ENCODE peak calls at places on chromosomes 5 and 9, in four cellular contexts. B is gastrocnemius medialis, W is prostate gland, D is tibial nerve. C is an unnamed sample.

GRCh38 chr5:74622122-74622521 is 18.4 kb downstream of the ENC1 start:
- DNase-seq in D (no peak), B (no peak), W (no peak), C (no peak)

GRCh38 chr9:127915325-127915752 is 1.5 kb downstream of the ST6GALNAC4 start:
- DNase-seq in W (no peak), B (no peak), D (no peak), C (no peak)

GRCh38 chr9:32431940-32432555 is 47.6 kb downstream of the ACO1 start:
- DNase-seq in D (peak; percentile 66), B (no peak), W (peak; percentile 40), C (peak; percentile 35)

GRCh38 chr9:33924978-33925797 is 108.2 kb downstream of the UBE2R2 start:
- DNase-seq in D (peak; percentile 75), W (peak; percentile 51), B (no peak), C (no peak)

GRCh38 chr9:27586200-27586599 is 12.9 kb upstream of the C9orf72 start:
- DNase-seq in W (no peak), B (no peak), D (no peak), C (no peak)

GRCh38 chr5:78647838-78648358 is 674 bp downstream of the LHFPL2 start:
- DNase-seq in W (peak; percentile 39), B (peak; percentile 24), D (peak; percentile 25), C (no peak)

GRCh38 chr5:173884402-173885053 is 3.6 kb upstream of the CPEB4 start:
- DNase-seq in W (no peak), D (no peak), B (no peak), C (peak; percentile 61)

GRCh38 chr5:168324864-168325615 is 33.6 kb downstream of the WWC1 start:
- DNase-seq in D (no peak), B (no peak), W (no peak), C (no peak)

GRCh38 chr5:53877243-53877642 is 316.8 kb downstream of the NDUFS4 start:
- DNase-seq in W (no peak), B (no peak), D (no peak), C (no peak)

GRCh38 chr9:135613946-135614805 is 25.2 kb downstream of the GLT6D1 start:
- DNase-seq in D (no peak), B (no peak), W (no peak), C (peak; percentile 57)

GRCh38 chr9:112174223-112174964 is 703 bp downstream of the SUSD1 start:
- DNase-seq in B (peak; percentile 5), W (peak; percentile 17), D (no peak), C (peak; percentile 79)

GRCh38 chr9:85118990-85119755 is 449.6 kb downstream of the NTRK2 start:
- DNase-seq in D (no peak), W (no peak), B (no peak), C (no peak)

GRCh38 chr9:27538668-27539067 is 9.1 kb upstream of the MOB3B start:
- DNase-seq in D (no peak), W (no peak), B (no peak), C (no peak)

GRCh38 chr5:109833946-109834345 is 144.2 kb downstream of the MAN2A1 start:
- DNase-seq in B (no peak), W (no peak), D (no peak), C (no peak)

GRCh38 chr5:17219006-17219422 is 1.6 kb downstream of the BASP1 start:
- DNase-seq in W (peak; percentile 17), B (no peak), D (no peak), C (peak; percentile 31)

GRCh38 chr9:16179566-16179965 is 626.7 kb downstream of the CCDC171 start:
- DNase-seq in W (no peak), B (no peak), D (no peak), C (no peak)

GRCh38 chr9:131739192-131739961 is 499 bp downstream of the RAPGEF1 start:
- DNase-seq in W (no peak), D (no peak), B (no peak), C (peak; percentile 92)

GRCh38 chr5:147925020-147925419 is 18.7 kb upstream of the C5orf46 start:
- DNase-seq in B (no peak), W (no peak), D (no peak), C (no peak)

GRCh38 chr5:151549713-151550112 is 41.4 kb downstream of the FAT2 start:
- DNase-seq in D (no peak), W (no peak), B (no peak), C (no peak)

GRCh38 chr5:72369301-72370079 is 49.3 kb downstream of the PTCD2 start:
- DNase-seq in B (no peak), D (no peak), W (no peak), C (no peak)

GRCh38 chr9:92425578-92425977 is 1.3 kb upstream of the OMD start:
- DNase-seq in D (no peak), W (no peak), B (no peak), C (no peak)

GRCh38 chr5:36252722-36253340 is 11.1 kb upstream of the NADK2 start:
- DNase-seq in W (no peak), B (no peak), D (no peak), C (no peak)

GRCh38 chr5:127088226-127088625 is 14.9 kb upstream of the C5orf63 start:
- DNase-seq in W (no peak), B (no peak), D (no peak), C (no peak)

GRCh38 chr9:80951675-80952074 is 737.7 kb downstream of the TLE1 start:
- DNase-seq in B (no peak), W (no peak), D (no peak), C (no peak)

GRCh38 chr9:92293075-92293354 is 482 bp downstream of the IARS1 start:
- DNase-seq in B (no peak), D (no peak), W (no peak), C (no peak)

GRCh38 chr5:6461006-6461405 is 12.3 kb downstream of the UBE2QL1 start:
- DNase-seq in W (no peak), D (no peak), B (no peak), C (no peak)

GRCh38 chr5:57117601-57118000 is 56.3 kb upstream of the GPBP1 start:
- DNase-seq in B (no peak), D (no peak), W (no peak), C (no peak)

GRCh38 chr9:107932601-107933000 is 443.0 kb upstream of the KLF4 start:
- DNase-seq in D (no peak), B (no peak), W (no peak), C (no peak)

GRCh38 chr5:126508251-126508961 is 85.2 kb downstream of the GRAMD2B start:
- DNase-seq in B (no peak), D (no peak), W (no peak), C (no peak)

GRCh38 chr9:34493972-34494535 is 28.7 kb downstream of the ENHO start:
- DNase-seq in D (peak; percentile 51), B (no peak), W (no peak), C (peak; percentile 24)

GRCh38 chr5:167634432-167634831 is 657.0 kb upstream of the WWC1 start:
- DNase-seq in D (no peak), B (no peak), W (no peak), C (no peak)

GRCh38 chr5:73376618-73377170 is 71.9 kb downstream of the FOXD1 start:
- DNase-seq in W (no peak), B (no peak), D (no peak), C (no peak)

GRCh38 chr5:73370620-73371583 is 77.7 kb downstream of the FOXD1 start:
- DNase-seq in B (no peak), D (no peak), W (no peak), C (no peak)

GRCh38 chr5:73374520-73375235 is 73.9 kb downstream of the FOXD1 start:
- DNase-seq in B (no peak), W (no peak), D (no peak), C (no peak)

GRCh38 chr5:73375949-73376348 is 72.6 kb downstream of the FOXD1 start:
- DNase-seq in W (no peak), D (no peak), B (no peak), C (no peak)

GRCh38 chr5:73373814-73374510 is 74.6 kb downstream of the FOXD1 start:
- DNase-seq in D (no peak), B (no peak), W (no peak), C (no peak)
- H3K27me3 ChIP-seq in D (no peaks in the 10 kb centered on the region), B (peaks cover 7% of the 10 kb centered on the region), W (no peaks in the 10 kb centered on the region), C (no peaks in the 10 kb centered on the region)

DNA sequence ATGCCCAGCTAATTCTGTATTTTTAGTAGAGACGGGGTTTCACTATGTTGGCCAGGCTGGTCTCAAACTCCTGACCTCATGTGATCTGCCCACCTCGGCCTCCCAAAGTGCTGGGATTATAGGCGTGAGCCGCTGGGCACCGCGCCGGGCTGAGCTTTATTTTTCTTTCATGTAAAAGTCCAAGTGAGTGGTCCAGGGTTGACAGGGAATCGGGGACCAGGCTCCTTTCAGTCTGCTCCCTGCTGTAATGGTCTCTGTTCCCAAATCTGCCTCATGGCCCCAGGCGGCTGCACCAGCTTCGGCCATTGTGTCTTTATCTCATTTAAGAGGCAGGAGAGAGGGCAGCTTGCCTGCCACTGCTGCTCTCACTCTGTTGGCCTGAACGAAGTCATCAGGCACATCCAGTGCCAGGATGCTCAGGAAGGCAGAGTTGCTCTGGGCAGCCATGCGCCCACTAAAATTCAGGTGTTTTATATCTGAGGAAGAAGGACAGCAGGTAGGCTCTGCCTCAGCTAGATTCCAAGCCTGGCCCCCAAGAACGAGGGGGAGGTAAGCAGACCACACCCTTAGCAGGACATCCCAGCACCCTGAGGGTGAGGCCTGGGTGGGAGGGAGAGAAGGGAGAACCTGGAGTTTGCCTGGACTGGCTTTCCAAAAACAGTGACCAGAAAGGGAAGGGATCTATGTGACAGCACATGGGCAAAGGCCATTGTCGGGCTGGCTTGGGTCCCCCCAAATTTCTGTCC is 1.7 kb upstream of the CCDC183 start:
- DNase-seq in W (no peak), B (no peak), D (no peak), C (no peak)
- TF ChIP-seq POLR2A in W (no peak), B (no peak), D (no peak), C (no peak)

GRCh38 chr5:169777112-169777511 is 140.0 kb downstream of the DOCK2 start:
- DNase-seq in B (no peak), W (no peak), D (no peak), C (no peak)

GRCh38 chr5:169781452-169782345 is 144.6 kb downstream of the DOCK2 start:
- DNase-seq in W (peak; percentile 49), D (no peak), B (no peak), C (no peak)

GRCh38 chr5:169778622-169779596 is 141.8 kb downstream of the DOCK2 start:
- DNase-seq in W (no peak), B (no peak), D (no peak), C (no peak)
- H3K27ac ChIP-seq in W (no peak overlapping the region), B (no peak overlapping the region), D (no peak overlapping the region), C (no peak overlapping the region)

GRCh38 chr5:51378061-51378409 is 5.2 kb upstream of the ISL1 start:
- DNase-seq in B (no peak), D (no peak), W (no peak), C (no peak)
- H3K27me3 ChIP-seq in B (peaks cover 62% of the 10 kb centered on the region), D (no peaks in the 10 kb centered on the region), W (no peaks in the 10 kb centered on the region), C (peaks cover 23% of the 10 kb centered on the region)